ENCODE peak calls at places on chromosomes 4 and X, in six cellular contexts. I is cardiac muscle cell; H is Kasumi-1; E is DMS 273 treated with DMSO at 0.1 percent for 48 hours; R is NCI-H1417; Y is activated naive CD4-positive, alpha-beta T cell treated with anti-CD3 and anti-CD28 coated beads for 36 hours. J is an unnamed sample.

GRCh38 chr4:4871267-4872147 is 12.0 kb downstream of the MSX1 start:
- DNase-seq in E (no peak), I (no peak), H (no peak), Y (no peak), R (no peak), J (no peak)

GRCh38 chrX:150155396-150156048 is 207.6 kb upstream of the MAMLD1 start:
- DNase-seq in Y (no peak), I (peak; percentile 4), H (no peak), E (no peak), R (no peak), J (peak; percentile 61)

GRCh38 chrX:117839544-117839943 is 277.1 kb downstream of the KLHL13 start:
- DNase-seq in E (no peak), Y (peak; percentile 5), I (no peak), H (no peak), R (no peak), J (no peak)

GRCh38 chr4:55729306-55730142 is 90.1 kb upstream of the EXOC1L start:
- DNase-seq in I (no peak), Y (no peak), H (no peak), E (no peak), R (no peak), J (no peak)

GRCh38 chr4:13299343-13299742 is 184.8 kb downstream of the RAB28 start:
- DNase-seq in I (no peak), Y (no peak), R (no peak), E (no peak), H (no peak), J (no peak)

GRCh38 chrX:49071877-49072711 is 1.7 kb downstream of the PRAF2 start:
- DNase-seq in R (no peak), H (no peak), Y (no peak), I (no peak), E (no peak), J (peak; percentile 3)

GRCh38 chr4:98939892-98940298 is 11.0 kb upstream of the EIF4E start:
- DNase-seq in E (no peak), Y (no peak), H (peak; percentile 78), R (peak; percentile 4), I (peak; percentile 68), J (peak; percentile 48)

GRCh38 chrX:28590394-28590793 is 3.1 kb downstream of the IL1RAPL1 start:
- DNase-seq in R (peak; percentile 15), E (no peak), I (peak; percentile 26), Y (no peak), H (no peak), J (no peak)

GRCh38 chr4:7068883-7069282 is 1.0 kb upstream of the GRPEL1 start:
- DNase-seq in Y (peak; percentile 21), I (peak; percentile 62), E (no peak), H (peak; percentile 37), R (peak; percentile 52), J (no peak)

GRCh38 chr4:176840166-176840565 is 47.4 kb upstream of the VEGFC start:
- DNase-seq in E (no peak), H (peak; percentile 30), Y (no peak), I (no peak), R (no peak), J (no peak)

GRCh38 chr4:149964001-149964400 is 114.2 kb upstream of the DCLK2 start:
- DNase-seq in I (no peak), R (no peak), H (no peak), E (no peak), Y (no peak), J (no peak)

GRCh38 chr4:150007512-150007911 is 70.7 kb upstream of the DCLK2 start:
- DNase-seq in R (no peak), I (no peak), Y (no peak), H (no peak), E (no peak), J (peak; percentile 20)

GRCh38 chr4:3442959-3443749 is 1.4 kb downstream of the HGFAC start:
- DNase-seq in H (peak; percentile 28), E (no peak), Y (peak; percentile 71), I (peak; percentile 58), R (peak; percentile 28), J (no peak)

GRCh38 chr4:185298728-185299394 is 89.5 kb downstream of the SNX25 start:
- DNase-seq in H (no peak), E (no peak), Y (no peak), I (no peak), R (no peak), J (no peak)

GRCh38 chr4:161714928-161715327 is 448.9 kb downstream of the FSTL5 start:
- DNase-seq in H (no peak), E (no peak), Y (no peak), R (no peak), I (no peak), J (no peak)

GRCh38 chrX:71282514-71283408 is 674 bp upstream of the NONO start:
- DNase-seq in I (no peak), H (no peak), Y (peak; percentile 82), R (peak; percentile 72), E (no peak), J (no peak)

GRCh38 chr4:109947457-109947856 is 34.8 kb downstream of the EGF start:
- DNase-seq in R (no peak), E (no peak), H (no peak), I (no peak), Y (no peak), J (peak; percentile 38)

GRCh38 chr4:65668201-65669007 is 1.9 kb downstream of the EPHA5 start:
- DNase-seq in I (peak; percentile 55), Y (no peak), H (no peak), E (no peak), R (no peak), J (peak; percentile 32)

GRCh38 chrX:84168095-84168494 is 19.9 kb downstream of the RPS6KA6 start:
- DNase-seq in R (no peak), I (no peak), H (no peak), Y (no peak), E (no peak), J (peak; percentile 71)

GRCh38 chr4:12897954-12898353 is 586.2 kb downstream of the RAB28 start:
- DNase-seq in R (no peak), H (no peak), E (no peak), I (no peak), Y (no peak), J (no peak)

GRCh38 chr4:28799696-28800095 is 1920.5 kb upstream of the PCDH7 start:
- DNase-seq in R (no peak), E (no peak), I (peak; percentile 42), H (no peak), Y (no peak), J (no peak)

GRCh38 chrX:78754917-78755316 is 7.4 kb downstream of the LPAR4 start:
- DNase-seq in I (no peak), R (no peak), E (no peak), Y (no peak), H (no peak), J (no peak)

J was measured in HCEC 1CT.